ENCODE peak calls at places on chromosome 1, in four cellular contexts. One of them, this sample, is unnamed.

GRCh38 chr1:188371295-188371806 is 1542.6 kb downstream of the PLA2G4A start:
- DNase-seq in SW480: no peak
- DNase-seq in dermis microvascular lymphatic vessel endothelial cell: no peak
- DNase-seq in cardiac fibroblast: no peak
- DNase-seq in this sample: no peak

GRCh38 chr1:235317179-235317578 is 10.8 kb downstream of the ARID4B start:
- DNase-seq in SW480: no peak
- DNase-seq in dermis microvascular lymphatic vessel endothelial cell: no peak
- DNase-seq in cardiac fibroblast: no peak
- DNase-seq in this sample: no peak

GRCh38 chr1:184992271-184992670 is 18.0 kb upstream of the NIBAN1 start:
- DNase-seq in SW480: no peak
- DNase-seq in dermis microvascular lymphatic vessel endothelial cell: no peak
- DNase-seq in cardiac fibroblast: no peak
- DNase-seq in this sample: no peak

GRCh38 chr1:113912594-113913311 is 7.6 kb downstream of the DCLRE1B start:
- DNase-seq in SW480: no peak
- DNase-seq in dermis microvascular lymphatic vessel endothelial cell: no peak
- DNase-seq in cardiac fibroblast: peak
- DNase-seq in this sample: peak

GRCh38 chr1:53461329-53462044 is 2.3 kb downstream of the DMRTB1 start:
- DNase-seq in SW480: no peak
- DNase-seq in dermis microvascular lymphatic vessel endothelial cell: no peak
- DNase-seq in cardiac fibroblast: no peak
- DNase-seq in this sample: no peak

GRCh38 chr1:29991025-29991424 is 732.4 kb downstream of the MATN1 start:
- DNase-seq in SW480: no peak
- DNase-seq in dermis microvascular lymphatic vessel endothelial cell: no peak
- DNase-seq in cardiac fibroblast: no peak
- DNase-seq in this sample: no peak

GRCh38 chr1:15231714-15232201 is 15.3 kb upstream of the FHAD1 start:
- DNase-seq in SW480: no peak
- DNase-seq in dermis microvascular lymphatic vessel endothelial cell: no peak
- DNase-seq in cardiac fibroblast: no peak
- DNase-seq in this sample: no peak

GRCh38 chr1:203536981-203537455 is 43.1 kb downstream of the OPTC start:
- DNase-seq in SW480: no peak
- DNase-seq in dermis microvascular lymphatic vessel endothelial cell: no peak
- DNase-seq in cardiac fibroblast: peak
- DNase-seq in this sample: peak

GRCh38 chr1:24236170-24237045 is 49.3 kb upstream of the IFNLR1 start:
- DNase-seq in SW480: peak
- DNase-seq in dermis microvascular lymphatic vessel endothelial cell: no peak
- DNase-seq in cardiac fibroblast: peak
- DNase-seq in this sample: peak

GRCh38 chr1:67339623-67340343 is 32.1 kb downstream of the IL12RB2 start:
- DNase-seq in SW480: no peak
- DNase-seq in dermis microvascular lymphatic vessel endothelial cell: peak
- DNase-seq in cardiac fibroblast: peak
- DNase-seq in this sample: no peak

This sample was measured in small intestine.